ENCODE peak calls at places on chromosomes 13 and 19, in five cellular contexts. K is Panc1, Y is fibroblast of pulmonary artery, T is esophagus squamous epithelium, Z is fibroblast of mammary gland. Q is an unnamed sample.

GRCh38 chr19:42323852-42324654 is 1.4 kb upstream of the MEGF8 start:
- DNase-seq in Z (no peak), T (no peak), Y (no peak), K (no peak), Q (no peak)

GRCh38 chr19:16779539-16780163 is 49.5 kb upstream of the SIN3B start:
- DNase-seq in T (no peak), Y (peak), Z (no peak), K (no peak), Q (no peak)

GRCh38 chr13:47121092-47121763 is 224.4 kb upstream of the HTR2A start:
- DNase-seq in Y (no peak), K (no peak), T (no peak), Z (no peak), Q (no peak)

GRCh38 chr19:55255618-55256423 is 3.0 kb downstream of the PPP6R1 start:
- DNase-seq in K (no peak), Z (peak), Y (peak), T (no peak), Q (no peak)

GRCh38 chr19:15810335-15810734 is 5.1 kb downstream of the OR10H1 start:
- DNase-seq in Y (no peak), T (no peak), Z (peak), K (no peak), Q (no peak)

GRCh38 chr19:35104361-35104760 is 11.3 kb upstream of the FXYD3 start:
- DNase-seq in Z (no peak), Y (no peak), T (no peak), K (no peak), Q (no peak)

GRCh38 chr13:85806553-85807175 is 7.4 kb upstream of the SLITRK6 start:
- DNase-seq in K (peak), Z (peak), T (no peak), Y (peak), Q (peak)

GRCh38 chr19:51615991-51616390 is 14.2 kb downstream of the SIGLEC5 start:
- DNase-seq in Y (no peak), T (no peak), Z (no peak), K (no peak), Q (no peak)

GRCh38 chr19:32178401-32178800 is 167.0 kb upstream of the ZNF507 start:
- DNase-seq in Y (no peak), K (no peak), Z (no peak), T (no peak), Q (no peak)

GRCh38 chr13:92838786-92839185 is 387.8 kb upstream of the GPC6 start:
- DNase-seq in Y (peak), T (no peak), Z (peak), K (no peak), Q (peak)

GRCh38 chr13:27375686-27376326 is 48.6 kb upstream of the GTF3A start:
- DNase-seq in T (no peak), K (no peak), Y (peak), Z (peak), Q (no peak)
- TF ChIP-seq CTCF in T (peak), K (peak), Y (peak), Z (peak), Q (peak)

GRCh38 chr19:10417598-10418280 is 2.6 kb upstream of the PDE4A start:
- DNase-seq in K (no peak), T (no peak), Z (no peak), Y (no peak), Q (no peak)
- H3K4me3 ChIP-seq in K (peak), T (no peak), Z (no peak), Y (no peak), Q (no peak)

GRCh38 chr13:95245072-95245471 is 56.2 kb downstream of the ABCC4 start:
- DNase-seq in T (no peak), Y (no peak), Z (no peak), K (no peak), Q (no peak)
- TF ChIP-seq CTCF in T (no peak), Y (no peak), Z (no peak), K (no peak), Q (no peak)

GRCh38 chr19:48444129-48444932 is 1.5 kb upstream of the GRWD1 start:
- DNase-seq in Z (no peak), Y (no peak), K (no peak), T (no peak), Q (no peak)
- H3K4me3 ChIP-seq in Z (peak), Y (peak), K (peak), T (peak), Q (peak)

GRCh38 chr19:29658221-29658991 is 6.9 kb upstream of the PLEKHF1 start:
- DNase-seq in Y (no peak), T (no peak), K (no peak), Z (no peak), Q (no peak)
- TF ChIP-seq CTCF in Y (no peak), T (no peak), K (no peak), Z (no peak), Q (no peak)

GRCh38 chr19:11986754-11987153 is 21.9 kb downstream of the ZNF763 start:
- DNase-seq in K (no peak), Y (no peak), T (no peak), Z (no peak), Q (no peak)
- H3K4me3 ChIP-seq in K (no peak), Y (no peak), T (no peak), Z (no peak), Q (no peak)

GRCh38 chr13:22740264-22740663 is 440.5 kb upstream of the SGCG start:
- DNase-seq in K (no peak), T (no peak), Y (no peak), Z (peak), Q (no peak)
- TF ChIP-seq CTCF in K (peak), T (no peak), Y (no peak), Z (peak), Q (peak)